ENCODE peak calls at places on chromosome 14, in six cellular contexts. One of them, this sample, is unnamed.

GRCh38 chr14:64082837-64083236 is 211.3 kb downstream of the ESR2 start:
- DNase-seq in Daoy: no peak
- DNase-seq in activated T-cell treated with anti-CD3 and anti-CD28 coated beads for 1 hour: no peak
- DNase-seq in hepatic stellate cell: no peak
- DNase-seq in suprapubic skin: no peak
- DNase-seq in HS-5: no peak
- DNase-seq in this sample: no peak

GRCh38 chr14:89237923-89238529 is 179.0 kb downstream of the FOXN3 start:
- DNase-seq in hepatic stellate cell: no peak
- DNase-seq in suprapubic skin: no peak
- DNase-seq in activated T-cell treated with anti-CD3 and anti-CD28 coated beads for 1 hour: no peak
- DNase-seq in HS-5: no peak
- DNase-seq in Daoy: no peak
- DNase-seq in this sample: no peak

GRCh38 chr14:68692916-68693771 is 99.7 kb downstream of the ZFP36L1 start:
- DNase-seq in suprapubic skin: peak
- DNase-seq in HS-5: no peak
- DNase-seq in hepatic stellate cell: no peak
- DNase-seq in Daoy: no peak
- DNase-seq in activated T-cell treated with anti-CD3 and anti-CD28 coated beads for 1 hour: no peak
- DNase-seq in this sample: no peak

GRCh38 chr14:58794993-58795762 is 157.4 kb downstream of the DACT1 start:
- DNase-seq in activated T-cell treated with anti-CD3 and anti-CD28 coated beads for 1 hour: no peak
- DNase-seq in hepatic stellate cell: no peak
- DNase-seq in suprapubic skin: no peak
- DNase-seq in HS-5: no peak
- DNase-seq in Daoy: no peak
- DNase-seq in this sample: no peak

GRCh38 chr14:63542231-63542999 is 762 bp downstream of the PPP2R5E start:
- DNase-seq in suprapubic skin: peak
- DNase-seq in HS-5: no peak
- DNase-seq in activated T-cell treated with anti-CD3 and anti-CD28 coated beads for 1 hour: peak
- DNase-seq in hepatic stellate cell: peak
- DNase-seq in Daoy: peak
- DNase-seq in this sample: no peak

GRCh38 chr14:58703149-58703509 is 65.4 kb downstream of the DACT1 start:
- DNase-seq in activated T-cell treated with anti-CD3 and anti-CD28 coated beads for 1 hour: no peak
- DNase-seq in HS-5: no peak
- DNase-seq in hepatic stellate cell: no peak
- DNase-seq in Daoy: no peak
- DNase-seq in suprapubic skin: no peak
- DNase-seq in this sample: no peak

GRCh38 chr14:52153939-52154338 is 85.1 kb upstream of the NID2 start:
- DNase-seq in HS-5: no peak
- DNase-seq in hepatic stellate cell: no peak
- DNase-seq in suprapubic skin: no peak
- DNase-seq in Daoy: no peak
- DNase-seq in activated T-cell treated with anti-CD3 and anti-CD28 coated beads for 1 hour: no peak
- DNase-seq in this sample: no peak

GRCh38 chr14:55309761-55310365 is 38.6 kb downstream of the FBXO34 start:
- DNase-seq in suprapubic skin: no peak
- DNase-seq in hepatic stellate cell: no peak
- DNase-seq in HS-5: no peak
- DNase-seq in activated T-cell treated with anti-CD3 and anti-CD28 coated beads for 1 hour: no peak
- DNase-seq in Daoy: no peak
- DNase-seq in this sample: no peak

GRCh38 chr14:35398095-35398584 is 6.4 kb downstream of the NFKBIA start:
- DNase-seq in hepatic stellate cell: no peak
- DNase-seq in HS-5: no peak
- DNase-seq in activated T-cell treated with anti-CD3 and anti-CD28 coated beads for 1 hour: no peak
- DNase-seq in suprapubic skin: no peak
- DNase-seq in Daoy: no peak
- DNase-seq in this sample: no peak

GRCh38 chr14:93533864-93534263 is 103.1 kb downstream of the UNC79 start:
- DNase-seq in suprapubic skin: no peak
- DNase-seq in hepatic stellate cell: no peak
- DNase-seq in Daoy: no peak
- DNase-seq in activated T-cell treated with anti-CD3 and anti-CD28 coated beads for 1 hour: no peak
- DNase-seq in HS-5: no peak
- DNase-seq in this sample: no peak

GRCh38 chr14:34436960-34437728 is 24.9 kb downstream of the SPTSSA start:
- DNase-seq in Daoy: no peak
- DNase-seq in HS-5: no peak
- DNase-seq in hepatic stellate cell: no peak
- DNase-seq in suprapubic skin: no peak
- DNase-seq in activated T-cell treated with anti-CD3 and anti-CD28 coated beads for 1 hour: no peak
- DNase-seq in this sample: no peak

GRCh38 chr14:95956601-95957460 is 80.2 kb downstream of the TUNAR start:
- DNase-seq in suprapubic skin: no peak
- DNase-seq in Daoy: no peak
- DNase-seq in hepatic stellate cell: no peak
- DNase-seq in activated T-cell treated with anti-CD3 and anti-CD28 coated beads for 1 hour: no peak
- DNase-seq in HS-5: no peak
- DNase-seq in this sample: no peak

GRCh38 chr14:23556700-23557440 is 799 bp downstream of the THTPA start:
- DNase-seq in hepatic stellate cell: no peak
- DNase-seq in suprapubic skin: no peak
- DNase-seq in activated T-cell treated with anti-CD3 and anti-CD28 coated beads for 1 hour: no peak
- DNase-seq in HS-5: no peak
- DNase-seq in Daoy: no peak
- DNase-seq in this sample: no peak

GRCh38 chr14:75757644-75758402 is 96.8 kb downstream of the TTLL5 start:
- DNase-seq in hepatic stellate cell: no peak
- DNase-seq in Daoy: no peak
- DNase-seq in HS-5: no peak
- DNase-seq in suprapubic skin: no peak
- DNase-seq in activated T-cell treated with anti-CD3 and anti-CD28 coated beads for 1 hour: no peak
- DNase-seq in this sample: no peak

GRCh38 chr14:105849933-105850626 is 323.7 kb downstream of the TMEM121 start:
- DNase-seq in Daoy: no peak
- DNase-seq in hepatic stellate cell: no peak
- DNase-seq in activated T-cell treated with anti-CD3 and anti-CD28 coated beads for 1 hour: no peak
- DNase-seq in HS-5: no peak
- DNase-seq in suprapubic skin: peak
- DNase-seq in this sample: no peak

GRCh38 chr14:55254581-55254980 is 16.6 kb upstream of the FBXO34 start:
- DNase-seq in HS-5: no peak
- DNase-seq in hepatic stellate cell: no peak
- DNase-seq in activated T-cell treated with anti-CD3 and anti-CD28 coated beads for 1 hour: no peak
- DNase-seq in Daoy: no peak
- DNase-seq in suprapubic skin: no peak
- DNase-seq in this sample: no peak

GRCh38 chr14:67413806-67414769 is 2.1 kb upstream of the PLEK2 start:
- DNase-seq in activated T-cell treated with anti-CD3 and anti-CD28 coated beads for 1 hour: no peak
- DNase-seq in suprapubic skin: no peak
- DNase-seq in HS-5: peak
- DNase-seq in hepatic stellate cell: peak
- DNase-seq in Daoy: peak
- DNase-seq in this sample: peak

GRCh38 chr14:94665121-94665520 is 52.9 kb downstream of the SERPINA3 start:
- DNase-seq in HS-5: peak
- DNase-seq in suprapubic skin: no peak
- DNase-seq in Daoy: peak
- DNase-seq in hepatic stellate cell: peak
- DNase-seq in activated T-cell treated with anti-CD3 and anti-CD28 coated beads for 1 hour: no peak
- DNase-seq in this sample: no peak

GRCh38 chr14:52834440-52834842 is 43.0 kb upstream of the GNPNAT1 start:
- DNase-seq in Daoy: peak
- DNase-seq in hepatic stellate cell: peak
- DNase-seq in suprapubic skin: no peak
- DNase-seq in activated T-cell treated with anti-CD3 and anti-CD28 coated beads for 1 hour: no peak
- DNase-seq in HS-5: peak
- DNase-seq in this sample: no peak

GRCh38 chr14:77208266-77208978 is 26.8 kb downstream of the TMEM63C start:
- DNase-seq in suprapubic skin: peak
- DNase-seq in hepatic stellate cell: peak
- DNase-seq in Daoy: peak
- DNase-seq in activated T-cell treated with anti-CD3 and anti-CD28 coated beads for 1 hour: peak
- DNase-seq in HS-5: no peak
- DNase-seq in this sample: peak

GRCh38 chr14:36383674-36384421 is 63.4 kb upstream of the MBIP start:
- DNase-seq in activated T-cell treated with anti-CD3 and anti-CD28 coated beads for 1 hour: no peak
- DNase-seq in Daoy: peak
- DNase-seq in suprapubic skin: no peak
- DNase-seq in HS-5: no peak
- DNase-seq in hepatic stellate cell: no peak
- DNase-seq in this sample: no peak

GRCh38 chr14:66853311-66853710 is 335.9 kb upstream of the GARIN2 start:
- DNase-seq in hepatic stellate cell: no peak
- DNase-seq in HS-5: no peak
- DNase-seq in Daoy: no peak
- DNase-seq in suprapubic skin: no peak
- DNase-seq in activated T-cell treated with anti-CD3 and anti-CD28 coated beads for 1 hour: no peak
- DNase-seq in this sample: no peak

GRCh38 chr14:55845963-55846851 is 266.2 kb downstream of the KTN1 start:
- DNase-seq in HS-5: no peak
- DNase-seq in Daoy: no peak
- DNase-seq in hepatic stellate cell: no peak
- DNase-seq in activated T-cell treated with anti-CD3 and anti-CD28 coated beads for 1 hour: no peak
- DNase-seq in suprapubic skin: no peak
- DNase-seq in this sample: no peak

GRCh38 chr14:70662080-70662479 is 20.4 kb downstream of the TTC9 start:
- DNase-seq in hepatic stellate cell: no peak
- DNase-seq in suprapubic skin: no peak
- DNase-seq in HS-5: no peak
- DNase-seq in Daoy: no peak
- DNase-seq in activated T-cell treated with anti-CD3 and anti-CD28 coated beads for 1 hour: no peak
- DNase-seq in this sample: no peak

This sample was measured in CD4-positive, alpha-beta T cell.